ENCODE peak calls at places on chromosomes 7 and 10, in nine cellular contexts. R is foreskin fibroblast; C is CD8-positive, alpha-beta memory T cell; G is choroid plexus epithelial cell; D is neural progenitor cell; W is transverse colon; A is sigmoid colon; H is GM23248; K is AG10803. M is an unnamed sample.

GRCh38 chr7:46432666-46433065 is 511.6 kb upstream of the IGFBP3 start:
- DNase-seq in R (peak), C (no peak), G (peak), D (no peak), W (no peak), A (no peak), H (peak), K (peak), M (peak)

GRCh38 chr10:5968681-5969453 is 8.5 kb downstream of the IL15RA start:
- DNase-seq in R (no peak), C (no peak), G (no peak), D (no peak), W (no peak), A (peak), H (no peak), K (no peak), M (no peak)

GRCh38 chr7:102222445-102222844 is 64.2 kb upstream of the SH2B2 start:
- DNase-seq in R (peak), C (no peak), G (no peak), D (no peak), W (no peak), A (no peak), H (no peak), K (no peak), M (no peak)

GRCh38 chr7:44220046-44220720 is 19.4 kb downstream of the YKT6 start:
- DNase-seq in R (no peak), C (no peak), G (no peak), D (no peak), W (no peak), A (peak), H (no peak), K (no peak), M (no peak)

GRCh38 chr7:148394582-148394981 is 196.0 kb upstream of the C7orf33 start:
- DNase-seq in R (no peak), C (no peak), G (no peak), D (no peak), W (no peak), A (no peak), H (no peak), K (no peak), M (no peak)

GRCh38 chr7:98133181-98133580 is 26.5 kb downstream of the LMTK2 start:
- DNase-seq in R (no peak), C (peak), G (peak), D (no peak), W (peak), A (no peak), H (no peak), K (peak), M (no peak)

GRCh38 chr7:156927571-156928405 is 21.7 kb upstream of the NOM1 start:
- DNase-seq in R (peak), C (no peak), G (no peak), D (no peak), W (no peak), A (no peak), H (no peak), K (no peak), M (no peak)

GRCh38 chr10:11724938-11725776 is 17.0 kb upstream of the ECHDC3 start:
- DNase-seq in R (peak), C (peak), G (peak), D (peak), W (no peak), A (no peak), H (peak), K (peak), M (peak)

GRCh38 chr7:137544450-137545058 is 201.0 kb upstream of the PTN start:
- DNase-seq in R (no peak), C (no peak), G (no peak), D (no peak), W (no peak), A (no peak), H (peak), K (peak), M (no peak)

GRCh38 chr10:44674536-44674935 is 236.6 kb upstream of the TMEM72 start:
- DNase-seq in R (no peak), C (no peak), G (peak), D (no peak), W (no peak), A (no peak), H (no peak), K (peak), M (no peak)

GRCh38 chr10:3538291-3538849 is 246.6 kb downstream of the KLF6 start:
- DNase-seq in R (peak), C (no peak), G (peak), D (no peak), W (no peak), A (no peak), H (peak), K (peak), M (no peak)

GRCh38 chr7:14937580-14937979 is 35.0 kb upstream of the DGKB start:
- DNase-seq in R (no peak), C (no peak), G (no peak), D (no peak), W (no peak), A (no peak), H (no peak), K (no peak), M (no peak)

GRCh38 chr10:132878730-132879407 is 63.5 kb downstream of the CFAP46 start:
- DNase-seq in R (no peak), C (no peak), G (no peak), D (no peak), W (no peak), A (peak), H (no peak), K (no peak), M (no peak)

GRCh38 chr10:119670717-119671116 is 19.5 kb downstream of the BAG3 start:
- DNase-seq in R (peak), C (no peak), G (no peak), D (no peak), W (no peak), A (no peak), H (peak), K (peak), M (no peak)

GRCh38 chr7:154950992-154951391 is 51.9 kb downstream of the PAXIP1 start:
- DNase-seq in R (no peak), C (no peak), G (no peak), D (no peak), W (no peak), A (no peak), H (no peak), K (no peak), M (no peak)

GRCh38 chr10:5575482-5576153 is 50.9 kb downstream of the CALML3 start:
- DNase-seq in R (peak), C (no peak), G (peak), D (no peak), W (no peak), A (peak), H (peak), K (peak), M (peak)

GRCh38 chr7:78226059-78226658 is 427.6 kb downstream of the PHTF2 start:
- DNase-seq in R (peak), C (no peak), G (peak), D (peak), W (peak), A (no peak), H (peak), K (no peak), M (no peak)

GRCh38 chr10:80104066-80104926 is 25.8 kb downstream of the TMEM254 start:
- DNase-seq in R (peak), C (peak), G (peak), D (no peak), W (no peak), A (no peak), H (peak), K (peak), M (peak)

GRCh38 chr10:3639546-3639945 is 145.5 kb downstream of the KLF6 start:
- DNase-seq in R (no peak), C (no peak), G (no peak), D (no peak), W (no peak), A (no peak), H (no peak), K (no peak), M (no peak)

GRCh38 chr7:82435769-82436168 is 7.8 kb downstream of the CACNA2D1 start:
- DNase-seq in R (no peak), C (no peak), G (no peak), D (no peak), W (no peak), A (no peak), H (no peak), K (no peak), M (no peak)

GRCh38 chr10:48634198-48634983 is 29.5 kb upstream of the ARHGAP22 start:
- DNase-seq in R (peak), C (no peak), G (peak), D (no peak), W (peak), A (peak), H (peak), K (peak), M (peak)

DNA sequence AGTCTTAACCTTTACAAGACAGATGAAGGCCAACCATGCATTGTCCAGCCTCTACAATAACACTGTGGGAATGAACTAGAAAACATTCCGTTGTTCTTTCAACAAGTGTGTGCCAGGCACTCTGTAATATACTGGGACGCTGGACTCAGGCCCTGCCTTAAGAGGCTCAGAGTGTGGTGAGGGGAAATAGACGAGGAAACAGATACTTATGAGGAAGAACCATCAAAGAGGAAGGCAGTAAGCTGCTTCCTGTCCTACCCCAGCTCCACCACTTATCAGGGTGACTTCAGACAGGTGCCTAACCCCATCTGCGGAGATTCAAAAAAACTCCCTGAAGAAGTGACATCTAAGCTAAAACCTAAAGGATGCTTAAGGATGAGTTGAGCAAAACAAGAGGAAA is 8.9 kb upstream of the TRIM8 start:
- DNase-seq in R (no peak), C (peak), G (no peak), D (no peak), W (no peak), A (no peak), H (no peak), K (no peak), M (no peak)
- H3K4me3 ChIP-seq in R (no peak), C (no peak), G (no peak), D (no peak), W (no peak), A (no peak), H (no peak), K (no peak), M (no peak)

GRCh38 chr7:31052504-31052840 is 364 bp downstream of the ADCYAP1R1 start:
- DNase-seq in R (no peak), C (no peak), G (no peak), D (no peak), W (no peak), A (no peak), H (no peak), K (no peak), M (no peak)
- H3K4me3 ChIP-seq in R (no peak), C (no peak), G (no peak), D (peak), W (no peak), A (peak), H (no peak), K (no peak), M (no peak)

GRCh38 chr7:151505836-151506468 is 13.7 kb downstream of the RHEB start:
- DNase-seq in R (no peak), C (no peak), G (no peak), D (no peak), W (no peak), A (no peak), H (no peak), K (no peak), M (no peak)
- H3K4me3 ChIP-seq in R (no peak), C (no peak), G (no peak), D (no peak), W (no peak), A (no peak), H (no peak), K (no peak), M (no peak)

DNA sequence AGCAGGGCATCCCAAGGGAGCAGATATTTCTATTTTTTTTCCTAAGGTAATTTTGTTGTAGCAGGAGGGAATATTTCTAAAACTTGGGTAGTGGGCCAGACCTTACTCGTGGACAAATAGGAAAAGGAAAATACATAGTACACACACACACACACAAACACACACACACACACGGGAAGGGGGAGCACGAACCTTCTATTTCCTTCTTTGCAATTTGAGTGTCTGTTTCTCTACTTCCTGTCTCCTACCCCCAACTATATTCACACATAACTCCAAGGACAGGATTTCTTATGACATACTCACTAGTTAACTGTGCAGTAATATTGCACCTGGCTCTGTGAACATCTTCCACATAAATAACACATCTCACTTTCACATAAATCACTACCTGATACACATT is 4.4 kb downstream of the LDB1 start:
- DNase-seq in R (peak), C (peak), G (no peak), D (no peak), W (no peak), A (no peak), H (peak), K (peak), M (no peak)
- H3K4me3 ChIP-seq in R (peak), C (peak), G (peak), D (peak), W (no peak), A (peak), H (peak), K (peak), M (no peak)

DNA sequence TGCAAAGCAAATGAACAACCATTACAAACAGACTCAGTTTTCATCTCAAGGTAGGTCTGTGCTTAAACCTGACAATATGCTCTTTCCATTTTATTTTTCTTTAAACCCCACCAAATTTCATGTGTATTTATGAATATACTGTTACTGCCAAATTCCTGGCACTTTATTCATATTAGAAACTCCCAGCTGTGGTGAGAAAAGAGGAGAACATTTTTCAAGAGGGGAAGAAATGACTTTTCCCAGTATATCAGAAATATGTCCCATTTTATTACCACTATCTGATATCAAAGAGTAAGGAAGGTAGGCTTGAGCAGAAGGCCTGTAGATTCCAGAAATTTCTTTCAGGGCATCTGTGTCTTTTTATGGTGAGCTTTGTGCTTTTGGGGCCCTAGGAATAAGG is 189.6 kb downstream of the ADAM12 start:
- DNase-seq in R (no peak), C (no peak), G (peak), D (no peak), W (no peak), A (no peak), H (peak), K (no peak), M (no peak)
- H3K4me3 ChIP-seq in R (no peak), C (no peak), G (no peak), D (no peak), W (no peak), A (no peak), H (peak), K (no peak), M (no peak)

GRCh38 chr10:118204292-118204943 is 137.7 kb downstream of the FAM204A start:
- DNase-seq in R (no peak), C (no peak), G (no peak), D (no peak), W (no peak), A (no peak), H (no peak), K (no peak), M (no peak)
- H3K4me3 ChIP-seq in R (no peak), C (no peak), G (no peak), D (no peak), W (no peak), A (no peak), H (no peak), K (no peak), M (no peak)

M was measured in AG09309.